ENCODE peak calls at places on chromosome 17, in four cellular contexts. W is heart left ventricle, H is cardiac muscle cell, A is GM23338. P is an unnamed sample.

GRCh38 chr17:33322063-33322462 is 29.0 kb upstream of the ASIC2 start:
- DNase-seq in W (no peak), H (no peak), A (no peak), P (no peak)

GRCh38 chr17:66541461-66542182 is 239.2 kb downstream of the PRKCA start:
- DNase-seq in W (peak), H (peak), A (no peak), P (no peak)

GRCh38 chr17:4678448-4679026 is 25.4 kb downstream of the PELP1 start:
- DNase-seq in W (no peak), H (peak), A (no peak), P (peak)

GRCh38 chr17:27206447-27206846 is 87.5 kb upstream of the WSB1 start:
- DNase-seq in W (no peak), H (no peak), A (peak), P (no peak)

GRCh38 chr17:12349297-12349696 is 316.4 kb upstream of the MYOCD start:
- DNase-seq in W (no peak), H (no peak), A (no peak), P (no peak)

GRCh38 chr17:52536466-52536865 is 378.0 kb upstream of the CA10 start:
- DNase-seq in W (peak), H (no peak), A (no peak), P (no peak)

GRCh38 chr17:16352303-16352837 is 899 bp downstream of the CENPV start:
- DNase-seq in W (no peak), H (peak), A (peak), P (no peak)

GRCh38 chr17:1070411-1070810 is 73.5 kb downstream of the TIMM22 start:
- DNase-seq in W (no peak), H (no peak), A (no peak), P (no peak)

GRCh38 chr17:19750020-19750572 is 2.0 kb upstream of the ALDH3A1 start:
- DNase-seq in W (no peak), H (no peak), A (no peak), P (no peak)

GRCh38 chr17:19747829-19748806 is at the start of gene ALDH3A1:
- DNase-seq in W (no peak), H (no peak), A (no peak), P (no peak)

GRCh38 chr17:19750835-19751234 is 2.7 kb upstream of the ALDH3A1 start:
- DNase-seq in W (no peak), H (no peak), A (no peak), P (peak)

GRCh38 chr17:19747159-19747719 is 859 bp downstream of the ALDH3A1 start:
- DNase-seq in W (no peak), H (no peak), A (no peak), P (no peak)

DNA sequence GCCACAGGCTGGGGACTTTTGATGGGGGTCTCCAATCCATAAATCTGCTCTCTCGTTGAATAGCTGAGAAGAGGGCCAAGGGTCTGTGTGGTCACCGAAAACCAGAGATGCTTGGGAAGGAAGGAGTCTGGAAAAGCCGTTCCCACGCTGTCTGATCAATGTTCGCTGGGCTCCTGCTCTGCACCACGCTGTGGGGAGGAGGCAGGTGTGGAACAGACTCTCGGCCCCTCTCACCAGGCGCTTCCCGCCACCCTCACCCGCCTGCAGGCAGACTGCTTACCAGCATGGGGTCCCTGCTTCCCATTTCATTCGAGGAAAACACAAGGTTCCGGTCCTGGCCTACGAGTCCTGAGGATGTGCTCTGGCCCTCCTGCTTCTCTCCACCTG is 702 bp upstream of the ALDH3A1 start:
- DNase-seq in W (no peak), H (no peak), A (no peak), P (no peak)
- H3K27ac ChIP-seq in W (no peak), H (no peak), A (no peak), P (peak)

DNA sequence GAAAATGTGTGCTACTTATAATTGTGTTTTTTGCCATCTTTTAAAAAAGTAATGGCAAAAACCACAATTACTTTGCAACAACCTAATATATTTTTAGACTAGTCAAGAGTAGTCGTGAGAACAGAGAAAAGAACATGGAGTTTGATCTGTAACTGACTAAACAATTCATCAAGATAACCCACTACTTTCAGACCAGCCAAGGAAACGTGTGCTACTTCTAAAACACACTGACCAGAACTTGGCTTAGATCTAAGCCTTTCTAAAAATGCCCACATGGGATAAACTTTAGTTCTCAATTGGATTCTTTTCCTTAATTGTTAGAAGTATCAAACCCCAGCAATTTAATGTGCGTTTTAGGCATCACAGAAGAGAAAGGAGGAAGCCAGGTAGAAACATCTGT is 594 bp downstream of the PECAM1 start:
- DNase-seq in W (no peak), H (no peak), A (no peak), P (no peak)
- H3K27ac ChIP-seq in W (peak), H (no peak), A (no peak), P (no peak)

GRCh38 chr17:51046527-51047384 is 73.9 kb downstream of the SPAG9 start:
- DNase-seq in W (peak), H (peak), A (peak), P (no peak)
- H3K27ac ChIP-seq in W (no peak), H (peak), A (peak), P (no peak)

GRCh38 chr17:40224707-40225092 is 5.6 kb downstream of the WIPF2 start:
- DNase-seq in W (peak), H (peak), A (no peak), P (no peak)
- H3K27ac ChIP-seq in W (no peak), H (no peak), A (no peak), P (no peak)

GRCh38 chr17:43818966-43819365 is 14.0 kb downstream of the MPP3 start:
- DNase-seq in W (no peak), H (no peak), A (no peak), P (no peak)
- H3K27ac ChIP-seq in W (no peak), H (no peak), A (no peak), P (no peak)

GRCh38 chr17:18919963-18920362 is 32.0 kb upstream of the SLC5A10 start:
- DNase-seq in W (no peak), H (no peak), A (no peak), P (no peak)
- H3K27ac ChIP-seq in W (no peak), H (peak), A (no peak), P (no peak)

GRCh38 chr17:76598004-76598439 is 12.4 kb upstream of the ST6GALNAC2 start:
- DNase-seq in W (no peak), H (no peak), A (no peak), P (no peak)

GRCh38 chr17:76594676-76595075 is 9.0 kb upstream of the ST6GALNAC2 start:
- DNase-seq in W (no peak), H (no peak), A (no peak), P (no peak)

GRCh38 chr17:76601042-76601441 is 15.4 kb upstream of the ST6GALNAC2 start:
- DNase-seq in W (no peak), H (no peak), A (no peak), P (no peak)

GRCh38 chr17:76597156-76598003 is 11.7 kb upstream of the ST6GALNAC2 start:
- DNase-seq in W (no peak), H (peak), A (no peak), P (peak)

DNA sequence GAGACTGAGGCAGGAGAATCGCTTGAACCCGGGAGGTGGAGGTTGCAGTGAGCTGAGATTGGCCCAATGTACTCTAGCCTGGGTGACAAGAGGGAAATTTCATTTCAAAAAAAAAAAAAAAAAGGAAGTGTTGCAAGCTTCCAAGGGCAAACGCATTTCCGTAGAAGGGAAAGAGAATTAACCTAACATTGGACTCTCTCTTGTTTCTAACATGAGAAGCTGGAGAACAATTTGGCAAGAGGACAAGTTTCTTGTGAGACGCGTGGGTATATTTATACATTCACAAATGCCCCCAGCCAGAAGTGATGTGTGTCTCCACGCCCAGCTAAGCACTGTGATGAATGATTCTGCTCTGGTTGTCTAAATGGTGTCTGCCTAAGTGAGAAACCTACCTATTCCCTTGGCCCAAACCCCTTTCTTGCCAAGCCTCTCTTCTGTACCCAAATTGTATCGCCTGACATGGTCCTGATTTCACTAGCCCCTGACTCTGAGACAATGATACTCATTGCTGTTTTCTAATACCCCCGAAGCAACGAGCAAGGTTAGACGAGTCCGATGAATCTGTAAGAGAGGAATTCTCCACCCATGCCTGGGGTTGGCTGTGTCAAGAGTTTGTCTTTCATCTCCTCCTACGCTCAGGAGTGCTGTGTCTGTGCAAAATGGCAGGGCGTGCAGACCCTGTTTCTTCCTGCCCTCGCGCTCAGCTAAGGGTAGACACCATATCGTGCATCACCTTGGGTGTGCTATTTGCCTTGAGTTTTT is 14.2 kb upstream of the ST6GALNAC2 start:
- DNase-seq in W (no peak), H (peak), A (no peak), P (no peak)
- H3K27ac ChIP-seq in W (no peak), H (no peak), A (no peak), P (peak)

DNA sequence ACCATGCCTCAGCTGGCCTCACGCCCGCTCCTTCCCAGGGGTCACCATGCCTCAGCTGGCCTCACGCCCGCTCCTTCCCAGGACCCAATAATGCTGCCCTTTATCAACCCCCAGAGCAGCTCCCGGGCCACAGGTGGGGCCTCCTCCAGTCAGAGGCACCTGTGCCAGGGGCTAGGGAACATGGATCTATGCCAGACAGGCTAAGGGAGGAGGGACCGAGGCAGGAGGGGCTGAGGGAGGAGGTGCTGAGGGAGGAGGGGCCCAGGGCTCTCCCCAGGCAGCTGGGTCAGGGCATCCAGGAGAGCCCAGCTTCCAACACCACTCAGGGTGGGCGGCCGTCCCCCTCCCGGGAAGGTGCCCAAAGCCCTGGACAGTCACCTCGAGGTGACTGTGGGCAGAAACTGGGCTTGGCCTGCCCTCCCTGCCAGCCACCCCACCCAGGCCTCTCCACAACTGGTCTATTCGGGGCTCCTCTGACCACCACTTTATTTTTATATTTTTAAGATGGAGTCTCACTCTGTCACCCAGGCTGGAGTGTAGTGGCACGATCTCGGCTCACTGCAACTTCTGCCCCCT is 19.4 kb downstream of the UTS2R start:
- DNase-seq in W (no peak), H (no peak), A (no peak), P (no peak)
- H3K27ac ChIP-seq in W (no peak), H (no peak), A (no peak), P (no peak)